ENCODE peak calls at places on chromosome 21, in five cellular contexts. One of them, this sample, is unnamed.

GRCh38 chr21:32578107-32578691 is 7.1 kb downstream of the TCP10L start:
- DNase-seq in stimulated activated CD4-positive, alpha-beta T cell treated with anti-CD3 and anti-CD28 coated beads, Interleukin-2, amount 100 ng/mL, for 4 hours: no peak
- DNase-seq in GM10248: no peak
- DNase-seq in activated CD8-positive, alpha-beta memory T cell treated with anti-CD3 and anti-CD28 coated beads for 48 hours: no peak
- DNase-seq in neural crest cell: no peak
- DNase-seq in this sample: no peak

GRCh38 chr21:35873441-35873840 is 186.9 kb downstream of the SETD4 start:
- DNase-seq in stimulated activated CD4-positive, alpha-beta T cell treated with anti-CD3 and anti-CD28 coated beads, Interleukin-2, amount 100 ng/mL, for 4 hours: no peak
- DNase-seq in GM10248: no peak
- DNase-seq in activated CD8-positive, alpha-beta memory T cell treated with anti-CD3 and anti-CD28 coated beads for 48 hours: no peak
- DNase-seq in neural crest cell: no peak
- DNase-seq in this sample: no peak

GRCh38 chr21:41914965-41915364 is 35.8 kb upstream of the PRDM15 start:
- DNase-seq in stimulated activated CD4-positive, alpha-beta T cell treated with anti-CD3 and anti-CD28 coated beads, Interleukin-2, amount 100 ng/mL, for 4 hours: no peak
- DNase-seq in GM10248: no peak
- DNase-seq in activated CD8-positive, alpha-beta memory T cell treated with anti-CD3 and anti-CD28 coated beads for 48 hours: no peak
- DNase-seq in neural crest cell: no peak
- DNase-seq in this sample: no peak

GRCh38 chr21:43832158-43832550 is 32.9 kb upstream of the AGPAT3 start:
- DNase-seq in stimulated activated CD4-positive, alpha-beta T cell treated with anti-CD3 and anti-CD28 coated beads, Interleukin-2, amount 100 ng/mL, for 4 hours: no peak
- DNase-seq in GM10248: no peak
- DNase-seq in activated CD8-positive, alpha-beta memory T cell treated with anti-CD3 and anti-CD28 coated beads for 48 hours: no peak
- DNase-seq in neural crest cell: no peak
- DNase-seq in this sample: no peak

GRCh38 chr21:34704119-34704518 is 35.3 kb downstream of the CLIC6 start:
- DNase-seq in stimulated activated CD4-positive, alpha-beta T cell treated with anti-CD3 and anti-CD28 coated beads, Interleukin-2, amount 100 ng/mL, for 4 hours: no peak
- DNase-seq in GM10248: no peak
- DNase-seq in activated CD8-positive, alpha-beta memory T cell treated with anti-CD3 and anti-CD28 coated beads for 48 hours: no peak
- DNase-seq in neural crest cell: no peak
- DNase-seq in this sample: no peak

GRCh38 chr21:34934350-34934749 is 114.8 kb downstream of the RUNX1 start:
- DNase-seq in stimulated activated CD4-positive, alpha-beta T cell treated with anti-CD3 and anti-CD28 coated beads, Interleukin-2, amount 100 ng/mL, for 4 hours: no peak
- DNase-seq in GM10248: no peak
- DNase-seq in activated CD8-positive, alpha-beta memory T cell treated with anti-CD3 and anti-CD28 coated beads for 48 hours: no peak
- DNase-seq in neural crest cell: no peak
- DNase-seq in this sample: no peak

GRCh38 chr21:45109831-45110492 is 35.6 kb downstream of the ADARB1 start:
- DNase-seq in stimulated activated CD4-positive, alpha-beta T cell treated with anti-CD3 and anti-CD28 coated beads, Interleukin-2, amount 100 ng/mL, for 4 hours: peak; percentile 12
- DNase-seq in GM10248: peak; percentile 82
- DNase-seq in activated CD8-positive, alpha-beta memory T cell treated with anti-CD3 and anti-CD28 coated beads for 48 hours: no peak
- DNase-seq in neural crest cell: no peak
- DNase-seq in this sample: no peak

GRCh38 chr21:33966324-33966949 is 50.8 kb upstream of the ATP5PO start:
- DNase-seq in stimulated activated CD4-positive, alpha-beta T cell treated with anti-CD3 and anti-CD28 coated beads, Interleukin-2, amount 100 ng/mL, for 4 hours: no peak
- DNase-seq in GM10248: no peak
- DNase-seq in activated CD8-positive, alpha-beta memory T cell treated with anti-CD3 and anti-CD28 coated beads for 48 hours: no peak
- DNase-seq in neural crest cell: no peak
- DNase-seq in this sample: no peak

GRCh38 chr21:41956926-41957729 is 3.3 kb upstream of the C2CD2 start:
- DNase-seq in stimulated activated CD4-positive, alpha-beta T cell treated with anti-CD3 and anti-CD28 coated beads, Interleukin-2, amount 100 ng/mL, for 4 hours: no peak
- DNase-seq in GM10248: no peak
- DNase-seq in activated CD8-positive, alpha-beta memory T cell treated with anti-CD3 and anti-CD28 coated beads for 48 hours: no peak
- DNase-seq in neural crest cell: no peak
- DNase-seq in this sample: no peak

GRCh38 chr21:38380391-38381137 is 117.7 kb downstream of the ERG start:
- DNase-seq in stimulated activated CD4-positive, alpha-beta T cell treated with anti-CD3 and anti-CD28 coated beads, Interleukin-2, amount 100 ng/mL, for 4 hours: no peak
- DNase-seq in GM10248: no peak
- DNase-seq in activated CD8-positive, alpha-beta memory T cell treated with anti-CD3 and anti-CD28 coated beads for 48 hours: no peak
- DNase-seq in neural crest cell: no peak
- DNase-seq in this sample: no peak

GRCh38 chr21:42118901-42119300 is 47.8 kb downstream of the UMODL1 start:
- DNase-seq in stimulated activated CD4-positive, alpha-beta T cell treated with anti-CD3 and anti-CD28 coated beads, Interleukin-2, amount 100 ng/mL, for 4 hours: no peak
- DNase-seq in GM10248: no peak
- DNase-seq in activated CD8-positive, alpha-beta memory T cell treated with anti-CD3 and anti-CD28 coated beads for 48 hours: no peak
- DNase-seq in neural crest cell: no peak
- DNase-seq in this sample: peak; percentile 43

GRCh38 chr21:44615466-44615865 is 3.6 kb downstream of the KRTAP10-8 start:
- DNase-seq in stimulated activated CD4-positive, alpha-beta T cell treated with anti-CD3 and anti-CD28 coated beads, Interleukin-2, amount 100 ng/mL, for 4 hours: no peak
- DNase-seq in GM10248: no peak
- DNase-seq in activated CD8-positive, alpha-beta memory T cell treated with anti-CD3 and anti-CD28 coated beads for 48 hours: no peak
- DNase-seq in neural crest cell: no peak
- DNase-seq in this sample: no peak

GRCh38 chr21:21084179-21084578 is 86.0 kb downstream of the NCAM2 start:
- DNase-seq in stimulated activated CD4-positive, alpha-beta T cell treated with anti-CD3 and anti-CD28 coated beads, Interleukin-2, amount 100 ng/mL, for 4 hours: no peak
- DNase-seq in GM10248: no peak
- DNase-seq in activated CD8-positive, alpha-beta memory T cell treated with anti-CD3 and anti-CD28 coated beads for 48 hours: no peak
- DNase-seq in neural crest cell: no peak
- DNase-seq in this sample: no peak

GRCh38 chr21:23384679-23385078 is 2222.6 kb downstream of the MRPL39 start:
- DNase-seq in stimulated activated CD4-positive, alpha-beta T cell treated with anti-CD3 and anti-CD28 coated beads, Interleukin-2, amount 100 ng/mL, for 4 hours: no peak
- DNase-seq in GM10248: no peak
- DNase-seq in activated CD8-positive, alpha-beta memory T cell treated with anti-CD3 and anti-CD28 coated beads for 48 hours: no peak
- DNase-seq in neural crest cell: no peak
- DNase-seq in this sample: no peak

GRCh38 chr21:43193651-43194302 is 25.0 kb downstream of the CRYAA start:
- DNase-seq in stimulated activated CD4-positive, alpha-beta T cell treated with anti-CD3 and anti-CD28 coated beads, Interleukin-2, amount 100 ng/mL, for 4 hours: no peak
- DNase-seq in GM10248: no peak
- DNase-seq in activated CD8-positive, alpha-beta memory T cell treated with anti-CD3 and anti-CD28 coated beads for 48 hours: no peak
- DNase-seq in neural crest cell: no peak
- DNase-seq in this sample: no peak

GRCh38 chr21:32994305-32994704 is 31.4 kb upstream of the OLIG2 start:
- DNase-seq in stimulated activated CD4-positive, alpha-beta T cell treated with anti-CD3 and anti-CD28 coated beads, Interleukin-2, amount 100 ng/mL, for 4 hours: no peak
- DNase-seq in GM10248: no peak
- DNase-seq in activated CD8-positive, alpha-beta memory T cell treated with anti-CD3 and anti-CD28 coated beads for 48 hours: no peak
- DNase-seq in neural crest cell: no peak
- DNase-seq in this sample: no peak

GRCh38 chr21:39381009-39381408 is 32.1 kb upstream of the HMGN1 start:
- DNase-seq in stimulated activated CD4-positive, alpha-beta T cell treated with anti-CD3 and anti-CD28 coated beads, Interleukin-2, amount 100 ng/mL, for 4 hours: no peak
- DNase-seq in GM10248: no peak
- DNase-seq in activated CD8-positive, alpha-beta memory T cell treated with anti-CD3 and anti-CD28 coated beads for 48 hours: no peak
- DNase-seq in neural crest cell: no peak
- DNase-seq in this sample: no peak

GRCh38 chr21:45655071-45655470 is 11.5 kb downstream of the PCBP3 start:
- DNase-seq in stimulated activated CD4-positive, alpha-beta T cell treated with anti-CD3 and anti-CD28 coated beads, Interleukin-2, amount 100 ng/mL, for 4 hours: no peak
- DNase-seq in GM10248: no peak
- DNase-seq in activated CD8-positive, alpha-beta memory T cell treated with anti-CD3 and anti-CD28 coated beads for 48 hours: no peak
- DNase-seq in neural crest cell: no peak
- DNase-seq in this sample: no peak

GRCh38 chr21:41973427-41973831 is 19.6 kb upstream of the C2CD2 start:
- DNase-seq in stimulated activated CD4-positive, alpha-beta T cell treated with anti-CD3 and anti-CD28 coated beads, Interleukin-2, amount 100 ng/mL, for 4 hours: no peak
- DNase-seq in GM10248: no peak
- DNase-seq in activated CD8-positive, alpha-beta memory T cell treated with anti-CD3 and anti-CD28 coated beads for 48 hours: no peak
- DNase-seq in neural crest cell: no peak
- DNase-seq in this sample: no peak

GRCh38 chr21:38963006-38963405 is 157.3 kb downstream of the ETS2 start:
- DNase-seq in stimulated activated CD4-positive, alpha-beta T cell treated with anti-CD3 and anti-CD28 coated beads, Interleukin-2, amount 100 ng/mL, for 4 hours: no peak
- DNase-seq in GM10248: no peak
- DNase-seq in activated CD8-positive, alpha-beta memory T cell treated with anti-CD3 and anti-CD28 coated beads for 48 hours: no peak
- DNase-seq in neural crest cell: no peak
- DNase-seq in this sample: no peak

GRCh38 chr21:45050361-45050785 is 24.0 kb upstream of the ADARB1 start:
- DNase-seq in stimulated activated CD4-positive, alpha-beta T cell treated with anti-CD3 and anti-CD28 coated beads, Interleukin-2, amount 100 ng/mL, for 4 hours: no peak
- DNase-seq in GM10248: no peak
- DNase-seq in activated CD8-positive, alpha-beta memory T cell treated with anti-CD3 and anti-CD28 coated beads for 48 hours: no peak
- DNase-seq in neural crest cell: no peak
- DNase-seq in this sample: no peak

GRCh38 chr21:17673261-17674020 is 60.7 kb upstream of the BTG3 start:
- DNase-seq in stimulated activated CD4-positive, alpha-beta T cell treated with anti-CD3 and anti-CD28 coated beads, Interleukin-2, amount 100 ng/mL, for 4 hours: no peak
- DNase-seq in GM10248: no peak
- DNase-seq in activated CD8-positive, alpha-beta memory T cell treated with anti-CD3 and anti-CD28 coated beads for 48 hours: no peak
- DNase-seq in neural crest cell: no peak
- DNase-seq in this sample: no peak

GRCh38 chr21:26844258-26845065 is 747 bp downstream of the ADAMTS1 start:
- DNase-seq in stimulated activated CD4-positive, alpha-beta T cell treated with anti-CD3 and anti-CD28 coated beads, Interleukin-2, amount 100 ng/mL, for 4 hours: no peak
- DNase-seq in GM10248: no peak
- DNase-seq in activated CD8-positive, alpha-beta memory T cell treated with anti-CD3 and anti-CD28 coated beads for 48 hours: no peak
- DNase-seq in neural crest cell: peak; percentile 40
- DNase-seq in this sample: no peak

GRCh38 chr21:44649701-44650100 is 3.5 kb downstream of the KRTAP10-11 start:
- DNase-seq in stimulated activated CD4-positive, alpha-beta T cell treated with anti-CD3 and anti-CD28 coated beads, Interleukin-2, amount 100 ng/mL, for 4 hours: no peak
- DNase-seq in GM10248: no peak
- DNase-seq in activated CD8-positive, alpha-beta memory T cell treated with anti-CD3 and anti-CD28 coated beads for 48 hours: no peak
- DNase-seq in neural crest cell: no peak
- DNase-seq in this sample: no peak

GRCh38 chr21:26883768-26884167 is 38.6 kb upstream of the ADAMTS1 start:
- DNase-seq in stimulated activated CD4-positive, alpha-beta T cell treated with anti-CD3 and anti-CD28 coated beads, Interleukin-2, amount 100 ng/mL, for 4 hours: no peak
- DNase-seq in GM10248: no peak
- DNase-seq in activated CD8-positive, alpha-beta memory T cell treated with anti-CD3 and anti-CD28 coated beads for 48 hours: no peak
- DNase-seq in neural crest cell: no peak
- DNase-seq in this sample: no peak

GRCh38 chr21:30206551-30207251 is 9.2 kb downstream of the CLDN8 start:
- DNase-seq in stimulated activated CD4-positive, alpha-beta T cell treated with anti-CD3 and anti-CD28 coated beads, Interleukin-2, amount 100 ng/mL, for 4 hours: no peak
- DNase-seq in GM10248: no peak
- DNase-seq in activated CD8-positive, alpha-beta memory T cell treated with anti-CD3 and anti-CD28 coated beads for 48 hours: no peak
- DNase-seq in neural crest cell: no peak
- DNase-seq in this sample: no peak

GRCh38 chr21:37153935-37154350 is 80.9 kb downstream of the TTC3 start:
- DNase-seq in stimulated activated CD4-positive, alpha-beta T cell treated with anti-CD3 and anti-CD28 coated beads, Interleukin-2, amount 100 ng/mL, for 4 hours: no peak
- DNase-seq in GM10248: no peak
- DNase-seq in activated CD8-positive, alpha-beta memory T cell treated with anti-CD3 and anti-CD28 coated beads for 48 hours: no peak
- DNase-seq in neural crest cell: no peak
- DNase-seq in this sample: no peak

GRCh38 chr21:42081138-42081537 is 10.0 kb downstream of the UMODL1 start:
- DNase-seq in stimulated activated CD4-positive, alpha-beta T cell treated with anti-CD3 and anti-CD28 coated beads, Interleukin-2, amount 100 ng/mL, for 4 hours: no peak
- DNase-seq in GM10248: no peak
- DNase-seq in activated CD8-positive, alpha-beta memory T cell treated with anti-CD3 and anti-CD28 coated beads for 48 hours: no peak
- DNase-seq in neural crest cell: no peak
- DNase-seq in this sample: no peak

GRCh38 chr21:14275806-14276205 is 59.8 kb downstream of the RBM11 start:
- DNase-seq in stimulated activated CD4-positive, alpha-beta T cell treated with anti-CD3 and anti-CD28 coated beads, Interleukin-2, amount 100 ng/mL, for 4 hours: no peak
- DNase-seq in GM10248: no peak
- DNase-seq in activated CD8-positive, alpha-beta memory T cell treated with anti-CD3 and anti-CD28 coated beads for 48 hours: no peak
- DNase-seq in neural crest cell: no peak
- DNase-seq in this sample: no peak

GRCh38 chr21:31665397-31665796 is 5.9 kb downstream of the SOD1 start:
- DNase-seq in stimulated activated CD4-positive, alpha-beta T cell treated with anti-CD3 and anti-CD28 coated beads, Interleukin-2, amount 100 ng/mL, for 4 hours: peak; percentile 15
- DNase-seq in GM10248: no peak
- DNase-seq in activated CD8-positive, alpha-beta memory T cell treated with anti-CD3 and anti-CD28 coated beads for 48 hours: no peak
- DNase-seq in neural crest cell: no peak
- DNase-seq in this sample: no peak

GRCh38 chr21:46603228-46603627 is 1.7 kb downstream of the S100B start:
- DNase-seq in stimulated activated CD4-positive, alpha-beta T cell treated with anti-CD3 and anti-CD28 coated beads, Interleukin-2, amount 100 ng/mL, for 4 hours: no peak
- DNase-seq in GM10248: no peak
- DNase-seq in activated CD8-positive, alpha-beta memory T cell treated with anti-CD3 and anti-CD28 coated beads for 48 hours: no peak
- DNase-seq in neural crest cell: no peak
- DNase-seq in this sample: no peak

GRCh38 chr21:34174470-34174869 is 101.1 kb downstream of the MRPS6 start:
- DNase-seq in stimulated activated CD4-positive, alpha-beta T cell treated with anti-CD3 and anti-CD28 coated beads, Interleukin-2, amount 100 ng/mL, for 4 hours: no peak
- DNase-seq in GM10248: no peak
- DNase-seq in activated CD8-positive, alpha-beta memory T cell treated with anti-CD3 and anti-CD28 coated beads for 48 hours: no peak
- DNase-seq in neural crest cell: no peak
- DNase-seq in this sample: no peak

GRCh38 chr21:28537371-28538079 is 455.2 kb downstream of the LTN1 start:
- DNase-seq in stimulated activated CD4-positive, alpha-beta T cell treated with anti-CD3 and anti-CD28 coated beads, Interleukin-2, amount 100 ng/mL, for 4 hours: no peak
- DNase-seq in GM10248: no peak
- DNase-seq in activated CD8-positive, alpha-beta memory T cell treated with anti-CD3 and anti-CD28 coated beads for 48 hours: no peak
- DNase-seq in neural crest cell: no peak
- DNase-seq in this sample: no peak

GRCh38 chr21:45408811-45409261 is 3.9 kb downstream of the COL18A1 start:
- DNase-seq in stimulated activated CD4-positive, alpha-beta T cell treated with anti-CD3 and anti-CD28 coated beads, Interleukin-2, amount 100 ng/mL, for 4 hours: no peak
- DNase-seq in GM10248: no peak
- DNase-seq in activated CD8-positive, alpha-beta memory T cell treated with anti-CD3 and anti-CD28 coated beads for 48 hours: no peak
- DNase-seq in neural crest cell: no peak
- DNase-seq in this sample: no peak

GRCh38 chr21:33971492-33972013 is 55.9 kb upstream of the ATP5PO start:
- DNase-seq in stimulated activated CD4-positive, alpha-beta T cell treated with anti-CD3 and anti-CD28 coated beads, Interleukin-2, amount 100 ng/mL, for 4 hours: no peak
- DNase-seq in GM10248: no peak
- DNase-seq in activated CD8-positive, alpha-beta memory T cell treated with anti-CD3 and anti-CD28 coated beads for 48 hours: no peak
- DNase-seq in neural crest cell: no peak
- DNase-seq in this sample: no peak